ENCODE peak calls at places on chromosomes 11 and 22, in five cellular contexts. C is fibroblast of lung, H is endothelial cell of umbilical vein, R is sigmoid colon, D is heart left ventricle. I is an unnamed sample. For H3K9me3, the result is how much of the 10 kb centered on the place peaks cover.

GRCh38 chr11:91220476-91221202 is 997.8 kb upstream of the CHORDC1 start:
- DNase-seq in C (peak), H (no peak), R (no peak), D (no peak), I (no peak)

GRCh38 chr11:2827256-2827655 is 58.3 kb downstream of the CDKN1C start:
- DNase-seq in C (peak), H (no peak), R (no peak), D (peak), I (no peak)

GRCh38 chr11:24574461-24574860 is 77.6 kb downstream of the LUZP2 start:
- DNase-seq in C (peak), H (no peak), R (no peak), D (no peak), I (no peak)

GRCh38 chr11:77879218-77879617 is 58.3 kb downstream of the AAMDC start:
- DNase-seq in C (peak), H (no peak), R (peak), D (peak), I (peak)

GRCh38 chr11:122711831-122712378 is 56.4 kb downstream of the UBASH3B start:
- DNase-seq in C (peak), H (peak), R (peak), D (no peak), I (no peak)

GRCh38 chr11:59400461-59401261 is 25.6 kb downstream of the OR5A2 start:
- DNase-seq in C (no peak), H (no peak), R (no peak), D (no peak), I (no peak)

GRCh38 chr11:8296203-8296602 is 32.5 kb upstream of the LMO1 start:
- DNase-seq in C (no peak), H (no peak), R (no peak), D (no peak), I (no peak)

GRCh38 chr22:41237707-41238569 is 2.8 kb downstream of the CHADL start:
- DNase-seq in C (peak), H (peak), R (peak), D (peak), I (peak)

GRCh38 chr11:76558473-76558872 is 112.1 kb downstream of the LRRC32 start:
- DNase-seq in C (no peak), H (no peak), R (no peak), D (no peak), I (no peak)

GRCh38 chr11:2933376-2934056 is 4.3 kb upstream of the PHLDA2 start:
- DNase-seq in C (peak), H (peak), R (peak), D (peak), I (peak)

GRCh38 chr11:104214517-104214916 is 50.6 kb upstream of the PDGFD start:
- DNase-seq in C (no peak), H (no peak), R (no peak), D (no peak), I (no peak)

GRCh38 chr11:9753031-9753430 is 89.2 kb downstream of the SWAP70 start:
- DNase-seq in C (peak), H (no peak), R (no peak), D (no peak), I (no peak)

GRCh38 chr11:43119275-43119970 is 192.4 kb upstream of the API5 start:
- DNase-seq in C (no peak), H (no peak), R (no peak), D (no peak), I (no peak)

GRCh38 chr11:59429924-59430516 is 3.8 kb upstream of the OR5A2 start:
- DNase-seq in C (peak), H (peak), R (no peak), D (no peak), I (no peak)

GRCh38 chr22:27876684-27877083 is 42.4 kb downstream of the PITPNB start:
- DNase-seq in C (peak), H (no peak), R (no peak), D (no peak), I (no peak)

GRCh38 chr11:19698493-19699292 is 13.9 kb upstream of the NAV2 start:
- DNase-seq in C (peak), H (no peak), R (peak), D (no peak), I (peak)

GRCh38 chr22:36818010-36818642 is 1.3 kb upstream of the PVALB start:
- DNase-seq in C (peak), H (no peak), R (no peak), D (no peak), I (no peak)

GRCh38 chr11:63290285-63290684 is 46.9 kb upstream of the SLC22A25 start:
- DNase-seq in C (no peak), H (no peak), R (no peak), D (no peak), I (no peak)

GRCh38 chr22:38353142-38353629 is 36.0 kb upstream of the CSNK1E start:
- DNase-seq in C (peak), H (peak), R (peak), D (peak), I (peak)

GRCh38 chr11:65432133-65432650 is 9.6 kb downstream of the NEAT1 start:
- DNase-seq in C (no peak), H (peak), R (no peak), D (no peak), I (no peak)

GRCh38 chr22:27987557-27987956 is 68.5 kb upstream of the PITPNB start:
- DNase-seq in C (peak), H (no peak), R (peak), D (no peak), I (no peak)

GRCh38 chr11:117875397-117876048 is 935 bp downstream of the FXYD6 start:
- DNase-seq in C (no peak), H (no peak), R (peak), D (no peak), I (no peak)

GRCh38 chr22:27686534-27686933 is 115.0 kb downstream of the MN1 start:
- DNase-seq in C (peak), H (peak), R (peak), D (peak), I (peak)

GRCh38 chr11:116415095-116415494 is 357.7 kb downstream of the BUD13 start:
- DNase-seq in C (peak), H (no peak), R (no peak), D (no peak), I (no peak)

GRCh38 chr11:35211952-35212351 is 73.0 kb downstream of the CD44 start:
- DNase-seq in C (no peak), H (no peak), R (no peak), D (no peak), I (no peak)

GRCh38 chr11:76206327-76207081 is at the start of gene WNT11:
- DNase-seq in C (peak), H (no peak), R (no peak), D (peak), I (peak)

GRCh38 chr22:20111045-20111688 is 4.7 kb upstream of the RANBP1 start:
- DNase-seq in C (no peak), H (peak), R (no peak), D (peak), I (no peak)
- TF ChIP-seq CTCF in C (peak), H (peak), R (peak), D (no peak), I (peak)

GRCh38 chr11:73029408-73029807 is 112.7 kb downstream of the FCHSD2 start:
- DNase-seq in C (no peak), H (no peak), R (no peak), D (no peak), I (no peak)
- H3K9me3 ChIP-seq in C (under half), H (under half), R (under half), D (under half), I (under half)

GRCh38 chr11:47400813-47401279 is 7.5 kb upstream of the SLC39A13 start:
- DNase-seq in C (no peak), H (no peak), R (no peak), D (no peak), I (no peak)
- H3K4me3 ChIP-seq in C (no peak), H (no peak), R (peak), D (peak), I (peak)

GRCh38 chr22:26643368-26644100 is 13.9 kb upstream of the MIAT start:
- DNase-seq in C (no peak), H (no peak), R (no peak), D (no peak), I (no peak)

GRCh38 chr22:26646158-26646557 is 11.2 kb upstream of the MIAT start:
- DNase-seq in C (peak), H (no peak), R (no peak), D (no peak), I (no peak)

GRCh38 chr22:26648011-26648497 is 9.3 kb upstream of the MIAT start:
- DNase-seq in C (no peak), H (no peak), R (no peak), D (peak), I (no peak)

DNA sequence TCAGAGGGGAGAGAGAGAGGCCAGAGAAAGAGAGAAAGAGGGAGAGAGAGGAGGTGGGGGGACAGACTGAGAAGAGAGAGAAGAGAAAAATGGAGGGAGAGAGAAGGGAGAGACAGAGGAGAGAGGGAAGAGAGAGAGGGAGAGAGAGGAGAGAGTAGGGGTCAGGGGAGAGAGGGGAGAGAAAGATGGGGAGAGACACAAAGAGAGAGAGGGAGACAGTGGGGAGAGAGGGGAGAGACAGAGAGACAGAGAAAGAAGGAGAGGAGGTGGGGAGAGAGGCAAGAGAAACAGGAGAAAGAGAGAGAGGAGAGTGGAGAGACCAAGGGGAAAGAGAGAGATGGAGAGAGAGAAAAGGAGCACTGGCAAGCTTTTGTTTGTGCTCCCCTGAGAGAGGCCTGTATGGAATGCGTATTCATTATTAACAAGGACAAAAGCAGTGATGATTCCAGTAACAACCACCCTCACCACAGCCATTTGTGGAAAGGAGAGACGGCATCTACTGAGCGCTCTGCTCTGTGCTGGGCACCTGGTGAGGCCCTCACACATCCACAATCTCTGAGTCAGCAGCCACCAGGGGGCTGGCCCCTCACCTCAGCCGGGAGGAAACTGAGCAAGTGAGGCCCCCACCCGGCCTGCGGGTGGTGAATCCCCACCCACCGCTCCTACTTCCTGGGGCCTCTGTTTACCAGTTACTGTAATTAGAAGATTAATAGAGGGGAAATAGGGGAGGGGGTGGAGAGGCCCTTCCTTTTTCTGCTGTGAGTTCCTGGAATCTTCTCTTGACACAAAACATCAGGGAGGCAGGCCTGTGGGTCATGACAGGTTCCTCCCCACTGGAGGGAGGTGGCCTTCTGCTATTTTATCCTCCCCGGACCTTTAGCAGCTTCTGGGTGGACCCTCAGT is 14.7 kb upstream of the MIAT start:
- DNase-seq in C (peak), H (no peak), R (no peak), D (peak), I (no peak)
- TF ChIP-seq CTCF in C (no peak), H (peak), R (no peak), D (no peak), I (no peak)

DNA sequence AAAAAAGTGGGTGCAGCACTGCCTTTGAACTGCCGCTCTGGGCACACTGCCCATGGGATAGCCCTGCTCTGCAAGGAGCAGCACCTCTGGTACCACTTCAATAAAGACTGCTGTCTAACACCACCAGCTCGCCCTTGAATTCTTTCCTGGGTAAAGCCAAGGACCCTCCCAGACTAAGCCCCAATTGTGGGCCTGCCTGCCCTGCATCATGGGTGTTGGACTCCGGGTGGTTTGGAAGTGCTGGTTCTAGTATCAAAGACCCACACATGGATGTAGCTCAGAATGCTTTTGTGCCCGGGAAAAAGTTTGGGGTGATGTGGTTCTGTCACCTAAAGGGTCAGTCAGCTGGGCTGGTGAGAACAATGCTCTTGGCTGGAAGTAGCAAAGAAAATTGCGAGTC is 444.4 kb downstream of the TBC1D22A start:
- DNase-seq in C (no peak), H (no peak), R (peak), D (no peak), I (no peak)
- H3K9me3 ChIP-seq in C (under half), H (under half), R (under half), D (under half), I (under half)

GRCh38 chr11:16611395-16612233 is 126.8 kb upstream of the C11orf58 start:
- DNase-seq in C (no peak), H (no peak), R (no peak), D (no peak), I (no peak)

GRCh38 chr11:16612801-16613400 is 125.5 kb upstream of the C11orf58 start:
- DNase-seq in C (peak), H (peak), R (no peak), D (no peak), I (no peak)

GRCh38 chr11:16610738-16611388 is 127.6 kb upstream of the C11orf58 start:
- DNase-seq in C (no peak), H (no peak), R (no peak), D (no peak), I (no peak)

GRCh38 chr11:16613401-16614381 is 124.8 kb upstream of the C11orf58 start:
- DNase-seq in C (peak), H (peak), R (peak), D (peak), I (peak)

DNA sequence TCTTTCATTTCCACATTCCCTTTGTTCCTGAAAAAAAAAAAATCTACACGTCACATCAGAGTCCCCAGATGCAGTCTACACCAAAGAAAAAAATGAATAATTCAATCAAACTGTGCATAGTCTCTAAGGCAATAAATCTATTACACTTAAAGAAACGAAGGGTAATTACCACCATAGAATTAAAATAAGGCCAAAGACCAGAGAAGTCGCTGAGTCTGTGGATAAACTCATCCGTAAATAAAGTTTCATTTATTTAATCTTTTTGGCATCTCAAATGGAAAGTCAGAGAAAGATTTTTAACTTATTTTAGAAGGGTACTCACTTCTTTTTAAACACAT is 126.2 kb upstream of the C11orf58 start:
- DNase-seq in C (no peak), H (no peak), R (no peak), D (no peak), I (no peak)
- H3K4me3 ChIP-seq in C (no peak), H (no peak), R (no peak), D (peak), I (no peak)

DNA sequence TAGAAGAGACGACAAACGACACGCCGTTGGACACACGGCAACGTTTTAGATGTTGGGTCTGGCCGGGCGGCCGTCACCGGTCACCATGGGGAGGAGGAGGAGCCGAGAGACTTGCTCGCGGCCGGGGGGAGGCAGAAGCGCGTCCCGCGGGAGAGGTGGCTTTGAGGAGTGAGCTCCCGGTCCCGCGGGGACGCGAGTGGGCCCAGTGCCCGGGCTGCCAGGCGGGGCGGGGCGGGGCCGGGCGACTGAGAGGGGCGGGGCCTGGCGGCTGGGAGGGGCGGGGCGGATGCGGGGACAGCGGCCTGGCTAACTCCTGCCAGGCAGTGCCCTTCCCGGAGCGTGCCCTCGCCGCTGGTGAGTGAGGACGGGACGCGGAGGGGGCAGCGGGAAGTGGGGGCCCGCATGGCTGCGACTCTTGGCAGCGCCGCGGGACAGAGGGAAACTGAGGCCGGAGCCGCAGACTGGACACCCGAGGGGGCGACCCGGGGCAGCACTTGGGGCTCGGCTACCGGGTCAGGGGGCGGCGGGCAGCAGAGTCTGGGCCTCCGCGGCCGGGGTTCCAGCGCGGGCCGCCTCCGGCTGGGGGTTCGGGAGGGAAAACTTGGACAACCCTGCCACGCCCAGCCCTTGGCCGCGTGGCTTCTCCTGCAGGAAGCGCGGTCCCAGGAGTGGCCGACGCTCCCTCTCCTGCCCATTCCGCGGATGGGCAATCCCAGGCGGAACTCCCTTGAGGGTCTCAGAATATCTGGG is at the start of gene TSPO:
- DNase-seq in C (peak), H (peak), R (peak), D (peak), I (peak)
- TF ChIP-seq CTCF in C (no peak), H (no peak), R (no peak), D (no peak), I (no peak)

DNA sequence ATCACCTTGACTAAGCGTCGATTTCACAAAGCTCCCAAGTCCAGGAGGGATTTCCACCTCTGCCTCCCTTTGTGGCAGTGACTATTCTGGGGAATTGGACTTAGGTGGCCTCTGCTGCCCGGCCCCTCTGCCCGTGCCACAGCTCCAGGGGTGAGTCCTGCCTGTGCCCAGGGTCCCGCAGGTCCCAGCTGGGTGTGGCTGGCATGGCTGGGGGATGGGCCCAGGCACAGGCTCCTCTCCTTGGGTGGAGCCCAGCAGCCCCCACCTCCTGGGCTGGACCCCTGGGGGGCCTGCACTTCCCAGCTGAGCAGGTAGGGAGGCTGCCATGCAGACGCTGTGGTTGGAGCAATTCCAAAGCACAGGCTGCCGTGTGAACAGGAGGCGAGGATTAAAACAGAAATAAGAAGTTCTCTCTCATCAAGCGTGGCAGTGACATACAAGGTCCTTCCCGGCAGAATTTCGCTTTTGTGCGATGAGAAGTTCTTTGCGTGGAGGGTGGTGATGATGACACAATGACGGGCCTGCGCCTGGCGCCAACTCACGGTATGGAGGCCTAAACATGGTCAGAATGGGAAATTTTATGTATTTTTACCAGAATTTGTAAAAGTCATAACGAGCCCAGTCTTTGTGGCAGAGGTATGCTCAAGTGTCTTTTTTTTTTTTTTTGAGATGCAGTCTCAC is 107.3 kb downstream of the BRD1 start:
- DNase-seq in C (no peak), H (no peak), R (no peak), D (no peak), I (no peak)
- H3K9me3 ChIP-seq in C (under half), H (under half), R (under half), D (under half), I (under half)